ENCODE peak calls at places on chromosomes 6 and 20, in five cellular contexts. X is suprapubic skin, J is A549, S is ovary, T is GM12878. Q is an unnamed sample.

GRCh38 chr6:21748343-21749063 is 155.0 kb downstream of the SOX4 start:
- DNase-seq in X (no peak), J (no peak), S (no peak), T (no peak), Q (no peak)

GRCh38 chr6:3849681-3850450 is 693 bp downstream of the FAM50B start:
- DNase-seq in X (no peak), J (no peak), S (peak), T (no peak), Q (peak)

GRCh38 chr6:36754582-36755434 is 57.2 kb downstream of the RAB44 start:
- DNase-seq in X (peak), J (no peak), S (no peak), T (no peak), Q (no peak)

GRCh38 chr20:24477831-24478547 is 8.6 kb downstream of the SYNDIG1 start:
- DNase-seq in X (no peak), J (no peak), S (no peak), T (no peak), Q (no peak)

GRCh38 chr20:15931897-15932296 is 641.4 kb downstream of the KIF16B start:
- DNase-seq in X (no peak), J (no peak), S (no peak), T (no peak), Q (no peak)

GRCh38 chr6:149461670-149462069 is 23.1 kb downstream of the ZC3H12D start:
- DNase-seq in X (no peak), J (no peak), S (no peak), T (no peak), Q (no peak)

GRCh38 chr6:80357674-80358073 is 251.2 kb downstream of the BCKDHB start:
- DNase-seq in X (no peak), J (no peak), S (no peak), T (no peak), Q (no peak)

GRCh38 chr20:48722737-48723191 is 105.0 kb downstream of the PREX1 start:
- DNase-seq in X (no peak), J (peak), S (no peak), T (no peak), Q (peak)

GRCh38 chr20:46999821-47000465 is 105.3 kb downstream of the EYA2 start:
- DNase-seq in X (no peak), J (no peak), S (no peak), T (no peak), Q (no peak)

GRCh38 chr20:63198606-63199005 is 17.3 kb downstream of the YTHDF1 start:
- DNase-seq in X (no peak), J (no peak), S (peak), T (no peak), Q (no peak)

GRCh38 chr6:129709451-129709908 is 497 bp downstream of the ARHGAP18 start:
- DNase-seq in X (no peak), J (no peak), S (peak), T (no peak), Q (peak)

GRCh38 chr6:28172006-28172405 is 30.3 kb downstream of the ZKSCAN8 start:
- DNase-seq in X (no peak), J (no peak), S (no peak), T (no peak), Q (no peak)

GRCh38 chr6:159633196-159633595 is 59.8 kb downstream of the SOD2 start:
- DNase-seq in X (no peak), J (peak), S (no peak), T (no peak), Q (no peak)

GRCh38 chr20:34473262-34473883 is 42.8 kb upstream of the DYNLRB1 start:
- DNase-seq in X (no peak), J (peak), S (no peak), T (no peak), Q (no peak)

GRCh38 chr20:43752561-43753301 is 25.9 kb upstream of the GTSF1L start:
- DNase-seq in X (no peak), J (no peak), S (no peak), T (peak), Q (peak)

GRCh38 chr6:79697430-79697829 is 66.3 kb downstream of the SH3BGRL2 start:
- DNase-seq in X (no peak), J (no peak), S (no peak), T (no peak), Q (no peak)

GRCh38 chr20:20253744-20254330 is 114.1 kb upstream of the INSM1 start:
- DNase-seq in X (no peak), J (no peak), S (no peak), T (no peak), Q (no peak)

GRCh38 chr20:44485830-44486198 is 10.1 kb downstream of the TTPAL start:
- DNase-seq in X (peak), J (no peak), S (no peak), T (no peak), Q (no peak)

GRCh38 chr6:16712931-16713484 is 48.3 kb downstream of the ATXN1 start:
- DNase-seq in X (no peak), J (no peak), S (no peak), T (no peak), Q (no peak)

GRCh38 chr20:18314786-18315406 is 26.6 kb downstream of the ZNF133 start:
- DNase-seq in X (no peak), J (peak), S (no peak), T (no peak), Q (no peak)

GRCh38 chr20:57025261-57025660 is 241.2 kb downstream of the BMP7 start:
- DNase-seq in X (no peak), J (no peak), S (no peak), T (no peak), Q (no peak)

GRCh38 chr6:168030881-168031280 is 33.4 kb downstream of the KIF25 start:
- DNase-seq in X (no peak), J (no peak), S (no peak), T (no peak), Q (no peak)

GRCh38 chr6:73121421-73121993 is 103.8 kb downstream of the KHDC1L start:
- DNase-seq in X (no peak), J (no peak), S (no peak), T (no peak), Q (no peak)

GRCh38 chr20:63387917-63388316 is 26.8 kb upstream of the CHRNA4 start:
- DNase-seq in X (no peak), J (no peak), S (no peak), T (no peak), Q (no peak)

GRCh38 chr20:34271961-34272360 is 30.7 kb downstream of the ASIP start:
- DNase-seq in X (no peak), J (no peak), S (no peak), T (no peak), Q (no peak)

GRCh38 chr6:88629838-88630462 is 333.5 kb downstream of the RNGTT start:
- DNase-seq in X (no peak), J (no peak), S (no peak), T (no peak), Q (no peak)

GRCh38 chr6:56551409-56552120 is 91.1 kb downstream of the DST start:
- DNase-seq in X (no peak), J (no peak), S (no peak), T (no peak), Q (no peak)

GRCh38 chr6:159966339-159966738 is 2.5 kb upstream of the IGF2R start:
- DNase-seq in X (no peak), J (no peak), S (no peak), T (no peak), Q (no peak)

GRCh38 chr20:60057123-60057865 is 99.1 kb downstream of the CDH26 start:
- DNase-seq in X (no peak), J (peak), S (peak), T (peak), Q (peak)

DNA sequence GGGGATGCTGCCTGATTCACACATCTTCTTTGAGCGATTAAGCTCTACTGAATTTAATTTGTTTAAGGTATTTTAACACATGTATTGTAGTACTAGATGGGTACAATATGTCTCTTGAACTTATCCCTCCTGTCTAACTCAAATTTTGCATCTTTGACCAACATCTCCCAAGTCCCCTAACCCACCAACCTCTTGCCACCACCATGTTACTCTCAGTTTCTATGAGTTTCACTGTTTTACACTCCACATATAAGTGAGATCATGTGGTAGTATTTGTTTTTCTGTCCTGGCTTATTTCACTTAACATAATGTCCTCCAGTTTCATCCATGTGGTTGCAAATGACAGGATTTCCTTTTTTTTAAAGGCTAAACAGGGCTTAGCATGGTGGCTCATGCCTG is 38.7 kb upstream of the ENPP4 start:
- DNase-seq in X (no peak), J (no peak), S (no peak), T (no peak), Q (no peak)
- H3K27ac ChIP-seq in X (no peak), J (no peak), S (no peak), T (no peak), Q (no peak)

GRCh38 chr20:23147964-23148720 is 62.0 kb upstream of the CD93 start:
- DNase-seq in X (peak), J (peak), S (no peak), T (peak), Q (peak)
- TF ChIP-seq EP300 in X (no peak), J (no peak), S (no peak), T (no peak), Q (peak)

DNA sequence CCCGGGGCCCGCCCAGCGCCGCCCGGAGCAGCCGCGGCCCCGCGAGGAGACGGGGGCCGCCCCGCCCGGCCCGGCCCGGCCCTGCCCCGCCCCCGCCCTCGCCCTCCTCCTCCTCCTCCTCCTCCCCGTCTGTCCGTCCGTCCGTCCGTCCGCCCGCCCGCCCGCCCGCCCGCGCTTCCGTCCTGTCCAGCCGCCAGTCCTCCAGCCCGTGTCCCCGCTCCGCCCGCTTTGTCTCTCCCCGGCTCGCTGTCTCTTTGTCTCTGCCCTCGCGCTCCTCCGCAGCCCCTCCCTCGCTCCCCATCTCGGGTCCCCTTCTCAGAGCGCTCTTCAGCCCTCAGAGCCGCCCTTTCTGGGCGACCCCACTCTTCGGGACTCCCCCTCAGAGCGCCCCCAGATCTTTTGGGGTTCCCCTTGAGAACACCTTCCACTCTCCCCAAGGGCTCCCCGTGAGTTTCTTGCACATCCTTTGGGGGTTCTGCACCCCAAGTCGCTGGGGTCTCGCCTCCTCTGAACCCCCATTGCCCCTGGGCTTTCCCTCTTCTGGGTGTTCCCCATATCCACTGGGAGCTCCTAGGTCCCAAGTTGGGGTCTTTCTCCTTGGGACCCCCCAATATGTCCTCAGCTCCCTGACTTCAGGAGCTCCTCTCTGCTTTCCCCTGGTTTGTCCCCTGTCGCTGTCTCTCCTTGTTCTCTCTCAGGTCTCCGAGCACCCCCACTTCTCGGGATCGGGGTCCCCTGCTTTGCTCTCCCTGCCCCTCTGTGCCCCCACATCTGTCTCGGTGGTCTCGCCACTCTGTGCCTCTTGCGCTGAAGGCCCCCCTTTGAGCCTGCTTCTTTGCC is 79.5 kb upstream of the MYL9 start:
- DNase-seq in X (peak), J (no peak), S (peak), T (no peak), Q (peak)
- TF ChIP-seq POLR2A in X (no peak), J (no peak), S (no peak), T (no peak), Q (no peak)

GRCh38 chr20:1154224-1154623 is 30.6 kb downstream of the TMEM74B start:
- DNase-seq in X (no peak), J (no peak), S (no peak), T (no peak), Q (no peak)

GRCh38 chr20:1154734-1155133 is 30.0 kb downstream of the TMEM74B start:
- DNase-seq in X (no peak), J (no peak), S (no peak), T (no peak), Q (no peak)

GRCh38 chr20:1146957-1147356 is 28.6 kb downstream of the PSMF1 start:
- DNase-seq in X (no peak), J (no peak), S (no peak), T (no peak), Q (no peak)

GRCh38 chr20:1150968-1151367 is 32.6 kb downstream of the PSMF1 start:
- DNase-seq in X (no peak), J (no peak), S (no peak), T (no peak), Q (no peak)

DNA sequence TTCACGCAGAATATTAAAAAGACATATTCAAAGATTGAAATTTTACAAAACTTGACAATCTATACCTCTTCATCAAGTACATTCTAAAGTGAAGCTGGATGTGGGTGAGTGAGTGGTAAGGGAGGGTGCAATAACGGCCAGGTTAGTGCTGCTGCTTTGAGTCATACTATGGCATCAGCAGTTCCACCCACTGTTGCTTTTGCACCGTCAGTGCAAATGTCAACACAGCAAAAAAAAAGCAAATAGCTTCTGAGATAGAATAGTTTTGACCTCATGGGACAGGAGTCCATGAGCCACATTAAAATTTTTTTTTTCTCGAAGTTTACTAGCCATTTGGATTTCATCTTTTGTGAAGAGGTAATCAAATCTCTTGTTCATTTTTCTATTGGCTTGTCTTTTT is 31.8 kb downstream of the PSMF1 start:
- DNase-seq in X (no peak), J (peak), S (no peak), T (no peak), Q (no peak)
- H3K27ac ChIP-seq in X (no peak), J (no peak), S (no peak), T (no peak), Q (no peak)

DNA sequence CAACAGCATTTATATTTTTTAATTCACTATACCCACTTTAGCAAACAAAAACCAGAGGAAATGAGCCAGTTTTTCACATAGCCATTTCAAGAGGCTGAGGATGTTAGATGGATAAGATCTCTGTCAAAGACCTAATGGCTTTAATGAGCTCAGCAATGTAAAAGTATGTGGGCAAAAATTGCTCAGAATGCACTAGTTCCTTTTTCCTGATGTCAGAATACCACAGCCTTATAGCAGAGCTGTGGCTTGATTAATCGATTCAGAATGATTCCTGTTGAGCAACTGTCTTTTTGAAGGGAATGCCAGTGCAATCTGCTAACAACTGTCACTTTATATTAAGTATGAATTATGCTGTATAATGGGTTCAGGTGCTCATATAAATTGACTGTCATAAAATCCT is 100.6 kb upstream of the HIVEP1 start:
- DNase-seq in X (no peak), J (no peak), S (no peak), T (no peak), Q (no peak)
- TF ChIP-seq EP300 in X (no peak), J (no peak), S (no peak), T (no peak), Q (no peak)

DNA sequence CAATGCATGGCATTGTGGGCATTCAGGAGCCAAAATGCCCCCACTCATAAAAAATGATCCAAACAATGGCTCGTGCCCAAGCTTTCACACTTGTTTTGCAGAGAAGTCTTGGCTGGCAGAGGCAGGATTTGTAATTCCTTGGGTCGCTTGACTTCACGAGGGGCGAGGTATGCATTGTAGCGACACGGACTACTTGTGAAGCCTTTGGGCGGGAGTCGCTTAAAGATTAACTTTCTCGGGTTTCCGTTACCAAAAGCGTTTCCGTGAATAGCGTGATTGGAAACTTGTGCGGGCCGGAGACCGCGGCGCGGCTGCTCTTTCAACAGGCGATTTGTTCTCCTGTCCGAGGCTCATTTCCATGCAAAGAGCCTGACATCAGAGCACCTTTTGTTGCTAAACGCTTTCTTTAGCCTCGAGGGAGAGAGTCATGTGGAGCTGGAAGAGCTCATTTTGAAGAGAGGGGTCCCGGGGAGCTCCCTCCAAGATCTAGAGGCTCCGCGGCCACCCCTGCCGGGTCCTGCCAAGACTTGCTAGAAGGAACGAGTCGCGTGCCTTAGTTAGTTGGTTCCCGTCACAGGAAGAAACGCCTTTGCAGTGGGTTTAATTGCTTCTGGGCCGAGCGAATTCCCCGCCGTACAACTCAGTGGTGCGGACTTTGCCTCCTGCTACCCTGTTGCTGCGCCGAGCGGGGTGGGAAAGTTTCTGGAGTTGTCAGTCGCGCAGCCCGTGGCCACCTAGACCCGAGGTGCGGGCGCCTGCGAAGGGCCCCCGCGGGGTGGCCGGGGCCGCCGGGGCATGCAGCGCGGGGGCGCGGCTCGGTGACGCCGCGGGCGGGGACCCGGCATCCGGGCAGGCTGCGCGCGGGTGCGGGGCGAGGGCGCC is at the start of gene SASH1:
- DNase-seq in X (peak), J (peak), S (peak), T (peak), Q (peak)
- TF ChIP-seq POLR2A in X (no peak), J (no peak), S (peak), T (no peak), Q (peak)

DNA sequence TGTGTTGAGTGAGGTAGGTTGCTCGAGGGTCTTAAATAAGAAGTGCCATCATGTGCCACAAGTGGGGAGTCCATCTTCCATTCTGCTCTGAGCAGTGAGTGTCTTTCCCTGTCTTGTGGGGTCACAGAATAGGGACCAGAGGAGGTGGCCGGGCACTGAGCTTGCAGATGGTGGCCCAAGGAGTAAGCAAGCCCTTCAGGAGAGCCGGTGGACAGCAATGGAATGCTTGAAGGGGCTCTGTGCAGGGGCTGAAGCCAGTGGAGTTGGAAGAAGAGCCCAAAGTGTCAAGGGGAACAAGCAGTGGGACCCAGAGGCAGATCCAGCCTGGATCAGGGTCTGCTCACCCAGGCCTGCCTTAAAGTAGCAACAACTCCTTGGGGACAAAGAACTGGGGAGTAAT is 213.5 kb upstream of the SNX9 start:
- DNase-seq in X (no peak), J (no peak), S (no peak), T (no peak), Q (no peak)
- H3K27ac ChIP-seq in X (no peak), J (no peak), S (no peak), T (no peak), Q (no peak)

Q was measured in stomach.